ENCODE peak calls at places on chromosomes 3 and 15, in seven cellular contexts. G is cardiac septum, E is ovary, P is AG10803, F is SHP77, H is endothelial cell, D is colonic mucosa. I is an unnamed sample.

GRCh38 chr3:89740881-89741177 is 633.4 kb downstream of the EPHA3 start:
- DNase-seq in H (no peak), G (no peak), P (no peak), E (no peak), F (no peak), D (no peak), I (peak; percentile 3)

GRCh38 chr3:123750659-123751420 is 133.3 kb downstream of the MYLK start:
- DNase-seq in G (no peak), D (peak; percentile 22), F (no peak), H (no peak), E (no peak), P (peak; percentile 97), I (peak; percentile 88)

GRCh38 chr3:183487896-183488295 is 59.5 kb upstream of the MCF2L2 start:
- DNase-seq in H (no peak), D (no peak), F (no peak), P (no peak), E (no peak), G (no peak), I (no peak)

GRCh38 chr3:170130532-170130931 is 51.0 kb downstream of the PHC3 start:
- DNase-seq in E (no peak), G (no peak), D (no peak), F (no peak), H (no peak), P (peak; percentile 21), I (peak; percentile 11)

GRCh38 chr15:55318588-55319494 is at the start of the genes PIGB and PIGBOS1:
- DNase-seq in F (peak; percentile 82), E (peak; percentile 84), H (peak; percentile 79), P (peak; percentile 90), D (peak; percentile 90), G (peak; percentile 93), I (peak; percentile 94)

GRCh38 chr3:177402533-177402932 is 205.3 kb upstream of the TBL1XR1 start:
- DNase-seq in D (no peak), G (no peak), H (no peak), F (no peak), E (no peak), P (no peak), I (no peak)

GRCh38 chr15:67240235-67241131 is 14.0 kb downstream of the AAGAB start:
- DNase-seq in H (no peak), G (no peak), P (no peak), E (no peak), F (no peak), D (no peak), I (no peak)

GRCh38 chr3:31817411-31817966 is 163.6 kb downstream of the OSBPL10 start:
- DNase-seq in P (no peak), G (no peak), F (no peak), D (no peak), E (no peak), H (no peak), I (no peak)

GRCh38 chr3:138898301-138898700 is 48.6 kb downstream of the FOXL2 start:
- DNase-seq in D (peak; percentile 38), P (peak; percentile 75), E (no peak), G (no peak), F (no peak), H (no peak), I (no peak)

GRCh38 chr3:148791296-148791695 is 36.3 kb upstream of the CPB1 start:
- DNase-seq in E (no peak), H (no peak), F (peak; percentile 66), G (no peak), P (no peak), D (no peak), I (no peak)

GRCh38 chr3:175656451-175656850 is 797.3 kb downstream of the NAALADL2 start:
- DNase-seq in P (no peak), D (no peak), H (no peak), G (no peak), E (no peak), F (no peak), I (no peak)

GRCh38 chr3:65490132-65490531 is 548.6 kb downstream of the MAGI1 start:
- DNase-seq in F (no peak), D (no peak), H (no peak), G (no peak), E (no peak), P (no peak), I (no peak)

GRCh38 chr3:185796431-185797107 is 28.3 kb downstream of the IGF2BP2 start:
- DNase-seq in G (no peak), D (peak; percentile 54), P (peak; percentile 55), F (no peak), H (no peak), E (no peak), I (peak; percentile 62)

GRCh38 chr3:8972614-8973013 is 9.3 kb upstream of the RAD18 start:
- DNase-seq in E (no peak), F (peak; percentile 11), H (no peak), G (no peak), D (no peak), P (peak; percentile 16), I (peak; percentile 49)

I was measured in mesenchymal stem cell.